ENCODE peak calls at places on chromosomes 5 and 9, in six cellular contexts. One of them, this sample, is unnamed.

GRCh38 chr5:76500633-76501393 is 97.7 kb downstream of the IQGAP2 start:
- DNase-seq in MCF 10A: peak
- DNase-seq in NCI-H1092: no peak
- DNase-seq in NCI-H774: no peak
- DNase-seq in CD4-positive, alpha-beta memory T cell: no peak
- DNase-seq in WTC11: no peak
- DNase-seq in this sample: no peak

GRCh38 chr5:154430466-154430865 is 15.3 kb upstream of the SAP30L start:
- DNase-seq in MCF 10A: no peak
- DNase-seq in NCI-H1092: no peak
- DNase-seq in NCI-H774: no peak
- DNase-seq in CD4-positive, alpha-beta memory T cell: no peak
- DNase-seq in WTC11: no peak
- DNase-seq in this sample: no peak

GRCh38 chr9:136437430-136437829 is 2.2 kb downstream of the INPP5E start:
- DNase-seq in MCF 10A: peak
- DNase-seq in NCI-H1092: no peak
- DNase-seq in NCI-H774: no peak
- DNase-seq in CD4-positive, alpha-beta memory T cell: no peak
- DNase-seq in WTC11: no peak
- DNase-seq in this sample: no peak

GRCh38 chr5:157865844-157866243 is 6.9 kb upstream of the CLINT1 start:
- DNase-seq in MCF 10A: no peak
- DNase-seq in NCI-H1092: no peak
- DNase-seq in NCI-H774: no peak
- DNase-seq in CD4-positive, alpha-beta memory T cell: no peak
- DNase-seq in WTC11: no peak
- DNase-seq in this sample: no peak

GRCh38 chr9:121655231-121655755 is 3.9 kb downstream of the DAB2IP start:
- DNase-seq in MCF 10A: no peak
- DNase-seq in NCI-H1092: no peak
- DNase-seq in NCI-H774: no peak
- DNase-seq in CD4-positive, alpha-beta memory T cell: no peak
- DNase-seq in WTC11: no peak
- DNase-seq in this sample: no peak

GRCh38 chr9:34578241-34579096 is 11.1 kb downstream of the CNTFR start:
- DNase-seq in MCF 10A: no peak
- DNase-seq in NCI-H1092: peak
- DNase-seq in NCI-H774: no peak
- DNase-seq in CD4-positive, alpha-beta memory T cell: no peak
- DNase-seq in WTC11: peak
- DNase-seq in this sample: no peak

GRCh38 chr5:54701179-54701578 is 183.6 kb downstream of the SNX18 start:
- DNase-seq in MCF 10A: peak
- DNase-seq in NCI-H1092: no peak
- DNase-seq in NCI-H774: no peak
- DNase-seq in CD4-positive, alpha-beta memory T cell: no peak
- DNase-seq in WTC11: no peak
- DNase-seq in this sample: no peak

GRCh38 chr5:55231476-55232193 is 1.8 kb downstream of the CCNO start:
- DNase-seq in MCF 10A: no peak
- DNase-seq in NCI-H1092: no peak
- DNase-seq in NCI-H774: no peak
- DNase-seq in CD4-positive, alpha-beta memory T cell: peak
- DNase-seq in WTC11: peak
- DNase-seq in this sample: no peak

GRCh38 chr5:41636605-41637004 is 126.2 kb upstream of the PLCXD3 start:
- DNase-seq in MCF 10A: peak
- DNase-seq in NCI-H1092: peak
- DNase-seq in NCI-H774: no peak
- DNase-seq in CD4-positive, alpha-beta memory T cell: no peak
- DNase-seq in WTC11: peak
- DNase-seq in this sample: no peak

GRCh38 chr9:95109456-95109855 is 208.1 kb downstream of the FANCC start:
- DNase-seq in MCF 10A: no peak
- DNase-seq in NCI-H1092: no peak
- DNase-seq in NCI-H774: no peak
- DNase-seq in CD4-positive, alpha-beta memory T cell: no peak
- DNase-seq in WTC11: no peak
- DNase-seq in this sample: no peak

GRCh38 chr5:56123531-56124243 is 109.4 kb downstream of the ANKRD55 start:
- DNase-seq in MCF 10A: peak
- DNase-seq in NCI-H1092: no peak
- DNase-seq in NCI-H774: no peak
- DNase-seq in CD4-positive, alpha-beta memory T cell: no peak
- DNase-seq in WTC11: peak
- DNase-seq in this sample: peak

GRCh38 chr9:124263800-124264426 is 6.2 kb downstream of the NEK6 start:
- DNase-seq in MCF 10A: no peak
- DNase-seq in NCI-H1092: no peak
- DNase-seq in NCI-H774: no peak
- DNase-seq in CD4-positive, alpha-beta memory T cell: no peak
- DNase-seq in WTC11: no peak
- DNase-seq in this sample: no peak

GRCh38 chr9:107513464-107514092 is 24.0 kb upstream of the KLF4 start:
- DNase-seq in MCF 10A: no peak
- DNase-seq in NCI-H1092: no peak
- DNase-seq in NCI-H774: no peak
- DNase-seq in CD4-positive, alpha-beta memory T cell: no peak
- DNase-seq in WTC11: no peak
- DNase-seq in this sample: no peak

GRCh38 chr5:157860898-157861894 is 2.3 kb upstream of the CLINT1 start:
- DNase-seq in MCF 10A: no peak
- DNase-seq in NCI-H1092: no peak
- DNase-seq in NCI-H774: no peak
- DNase-seq in CD4-positive, alpha-beta memory T cell: no peak
- DNase-seq in WTC11: no peak
- DNase-seq in this sample: no peak

GRCh38 chr9:102845847-102846246 is 149.3 kb upstream of the CYLC2 start:
- DNase-seq in MCF 10A: no peak
- DNase-seq in NCI-H1092: no peak
- DNase-seq in NCI-H774: no peak
- DNase-seq in CD4-positive, alpha-beta memory T cell: no peak
- DNase-seq in WTC11: no peak
- DNase-seq in this sample: no peak

GRCh38 chr5:36569456-36569855 is 37.0 kb upstream of the SLC1A3 start:
- DNase-seq in MCF 10A: peak
- DNase-seq in NCI-H1092: no peak
- DNase-seq in NCI-H774: no peak
- DNase-seq in CD4-positive, alpha-beta memory T cell: no peak
- DNase-seq in WTC11: no peak
- DNase-seq in this sample: no peak

GRCh38 chr9:35797311-35798109 is 6.1 kb downstream of the NPR2 start:
- DNase-seq in MCF 10A: no peak
- DNase-seq in NCI-H1092: no peak
- DNase-seq in NCI-H774: no peak
- DNase-seq in CD4-positive, alpha-beta memory T cell: no peak
- DNase-seq in WTC11: no peak
- DNase-seq in this sample: no peak